ENCODE peak calls at places on chromosomes 3 and 15, in ten cellular contexts. One of them, this sample, is unnamed.

GRCh38 chr3:42511196-42511595 is 8.8 kb downstream of the VIPR1 start:
- DNase-seq in body of pancreas: no peak
- DNase-seq in IMR-90: no peak
- DNase-seq in upper lobe of right lung: no peak
- DNase-seq in pancreas: no peak
- DNase-seq in suprapubic skin: no peak
- DNase-seq in stomach: no peak
- DNase-seq in lower lobe of right lung: no peak
- DNase-seq in MG63: no peak
- DNase-seq in heart left ventricle: no peak
- DNase-seq in this sample: no peak

GRCh38 chr3:156682963-156683362 is 8.6 kb downstream of the TIPARP start:
- DNase-seq in pancreas: no peak
- DNase-seq in MG63: no peak
- DNase-seq in upper lobe of right lung: no peak
- DNase-seq in body of pancreas: no peak
- DNase-seq in heart left ventricle: no peak
- DNase-seq in lower lobe of right lung: no peak
- DNase-seq in stomach: no peak
- DNase-seq in IMR-90: no peak
- DNase-seq in suprapubic skin: no peak
- DNase-seq in this sample: no peak

GRCh38 chr3:135759651-135760050 is 205.9 kb upstream of the PPP2R3A start:
- DNase-seq in stomach: no peak
- DNase-seq in IMR-90: no peak
- DNase-seq in heart left ventricle: no peak
- DNase-seq in upper lobe of right lung: no peak
- DNase-seq in pancreas: no peak
- DNase-seq in MG63: no peak
- DNase-seq in body of pancreas: no peak
- DNase-seq in lower lobe of right lung: no peak
- DNase-seq in suprapubic skin: no peak
- DNase-seq in this sample: no peak

GRCh38 chr3:149424921-149425320 is 47.5 kb upstream of the TM4SF1 start:
- DNase-seq in MG63: no peak
- DNase-seq in pancreas: no peak
- DNase-seq in stomach: no peak
- DNase-seq in suprapubic skin: no peak
- DNase-seq in body of pancreas: no peak
- DNase-seq in upper lobe of right lung: no peak
- DNase-seq in heart left ventricle: no peak
- DNase-seq in IMR-90: no peak
- DNase-seq in lower lobe of right lung: no peak
- DNase-seq in this sample: no peak

GRCh38 chr15:97521894-97522293 is 438.6 kb upstream of the ARRDC4 start:
- DNase-seq in pancreas: peak; percentile 4
- DNase-seq in lower lobe of right lung: no peak
- DNase-seq in body of pancreas: peak; percentile 13
- DNase-seq in MG63: peak; percentile 44
- DNase-seq in IMR-90: no peak
- DNase-seq in suprapubic skin: no peak
- DNase-seq in upper lobe of right lung: no peak
- DNase-seq in heart left ventricle: peak; percentile 83
- DNase-seq in stomach: no peak
- DNase-seq in this sample: no peak

GRCh38 chr15:72835289-72835890 is 51.8 kb upstream of the ADPGK start:
- DNase-seq in upper lobe of right lung: no peak
- DNase-seq in MG63: no peak
- DNase-seq in body of pancreas: no peak
- DNase-seq in suprapubic skin: no peak
- DNase-seq in lower lobe of right lung: no peak
- DNase-seq in IMR-90: no peak
- DNase-seq in pancreas: no peak
- DNase-seq in stomach: no peak
- DNase-seq in heart left ventricle: no peak
- DNase-seq in this sample: peak; percentile 69

GRCh38 chr3:76900571-76900970 is 139.3 kb upstream of the ROBO2 start:
- DNase-seq in IMR-90: peak; percentile 1
- DNase-seq in pancreas: no peak
- DNase-seq in heart left ventricle: no peak
- DNase-seq in lower lobe of right lung: no peak
- DNase-seq in upper lobe of right lung: no peak
- DNase-seq in stomach: no peak
- DNase-seq in MG63: no peak
- DNase-seq in suprapubic skin: no peak
- DNase-seq in body of pancreas: no peak
- DNase-seq in this sample: no peak

GRCh38 chr15:101045236-101045646 is 126.1 kb downstream of the LRRK1 start:
- DNase-seq in suprapubic skin: peak; percentile 6
- DNase-seq in IMR-90: peak; percentile 47
- DNase-seq in MG63: no peak
- DNase-seq in pancreas: no peak
- DNase-seq in lower lobe of right lung: peak; percentile 21
- DNase-seq in body of pancreas: no peak
- DNase-seq in upper lobe of right lung: peak; percentile 48
- DNase-seq in stomach: peak; percentile 15
- DNase-seq in heart left ventricle: peak; percentile 47
- DNase-seq in this sample: peak; percentile 19

GRCh38 chr3:159273608-159274007 is 471.8 kb downstream of the MFSD1 start:
- DNase-seq in body of pancreas: no peak
- DNase-seq in lower lobe of right lung: no peak
- DNase-seq in upper lobe of right lung: no peak
- DNase-seq in MG63: peak; percentile 36
- DNase-seq in IMR-90: peak; percentile 43
- DNase-seq in heart left ventricle: peak; percentile 52
- DNase-seq in suprapubic skin: no peak
- DNase-seq in pancreas: no peak
- DNase-seq in stomach: no peak
- DNase-seq in this sample: peak; percentile 11

GRCh38 chr3:10398341-10398740 is 77.4 kb upstream of the SEC13 start:
- DNase-seq in upper lobe of right lung: no peak
- DNase-seq in stomach: no peak
- DNase-seq in lower lobe of right lung: no peak
- DNase-seq in MG63: no peak
- DNase-seq in body of pancreas: no peak
- DNase-seq in pancreas: no peak
- DNase-seq in IMR-90: no peak
- DNase-seq in heart left ventricle: no peak
- DNase-seq in suprapubic skin: no peak
- DNase-seq in this sample: no peak

GRCh38 chr15:71003314-71003713 is 110.7 kb downstream of the LRRC49 start:
- DNase-seq in pancreas: no peak
- DNase-seq in body of pancreas: no peak
- DNase-seq in stomach: no peak
- DNase-seq in lower lobe of right lung: no peak
- DNase-seq in heart left ventricle: no peak
- DNase-seq in IMR-90: peak; percentile 62
- DNase-seq in suprapubic skin: no peak
- DNase-seq in MG63: no peak
- DNase-seq in upper lobe of right lung: no peak
- DNase-seq in this sample: no peak

GRCh38 chr15:43702701-43703433 is 9.2 kb downstream of the CKMT1A start:
- DNase-seq in IMR-90: no peak
- DNase-seq in upper lobe of right lung: no peak
- DNase-seq in lower lobe of right lung: no peak
- DNase-seq in stomach: no peak
- DNase-seq in pancreas: no peak
- DNase-seq in heart left ventricle: no peak
- DNase-seq in MG63: no peak
- DNase-seq in body of pancreas: no peak
- DNase-seq in suprapubic skin: no peak
- DNase-seq in this sample: no peak

GRCh38 chr3:52649461-52650210 is 36.1 kb downstream of the PBRM1 start:
- DNase-seq in lower lobe of right lung: no peak
- DNase-seq in pancreas: no peak
- DNase-seq in stomach: no peak
- DNase-seq in IMR-90: peak; percentile 70
- DNase-seq in upper lobe of right lung: no peak
- DNase-seq in heart left ventricle: no peak
- DNase-seq in suprapubic skin: no peak
- DNase-seq in MG63: peak; percentile 4
- DNase-seq in body of pancreas: no peak
- DNase-seq in this sample: no peak

GRCh38 chr3:52650437-52650836 is 35.3 kb downstream of the PBRM1 start:
- DNase-seq in upper lobe of right lung: no peak
- DNase-seq in lower lobe of right lung: no peak
- DNase-seq in body of pancreas: no peak
- DNase-seq in heart left ventricle: no peak
- DNase-seq in pancreas: no peak
- DNase-seq in suprapubic skin: no peak
- DNase-seq in IMR-90: peak; percentile 31
- DNase-seq in stomach: no peak
- DNase-seq in MG63: no peak
- DNase-seq in this sample: no peak

GRCh38 chr3:52655895-52656294 is 29.8 kb downstream of the PBRM1 start:
- DNase-seq in suprapubic skin: no peak
- DNase-seq in stomach: no peak
- DNase-seq in pancreas: no peak
- DNase-seq in IMR-90: no peak
- DNase-seq in heart left ventricle: no peak
- DNase-seq in lower lobe of right lung: no peak
- DNase-seq in MG63: no peak
- DNase-seq in body of pancreas: no peak
- DNase-seq in upper lobe of right lung: no peak
- DNase-seq in this sample: no peak

GRCh38 chr3:52651592-52651991 is 34.1 kb downstream of the PBRM1 start:
- DNase-seq in suprapubic skin: no peak
- DNase-seq in stomach: no peak
- DNase-seq in heart left ventricle: no peak
- DNase-seq in IMR-90: no peak
- DNase-seq in lower lobe of right lung: no peak
- DNase-seq in MG63: no peak
- DNase-seq in pancreas: no peak
- DNase-seq in body of pancreas: no peak
- DNase-seq in upper lobe of right lung: no peak
- DNase-seq in this sample: no peak
- H3K36me3 ChIP-seq in suprapubic skin: peaks cover 94% of the 10 kb centered on the region
- H3K36me3 ChIP-seq in stomach: peaks cover 97% of the 10 kb centered on the region
- H3K36me3 ChIP-seq in heart left ventricle: peaks cover 100% of the 10 kb centered on the region
- H3K36me3 ChIP-seq in IMR-90: peaks cover 45% of the 10 kb centered on the region
- H3K36me3 ChIP-seq in lower lobe of right lung: peaks cover 100% of the 10 kb centered on the region
- H3K36me3 ChIP-seq in MG63: peaks cover 39% of the 10 kb centered on the region
- H3K36me3 ChIP-seq in pancreas: peaks cover 12% of the 10 kb centered on the region
- H3K36me3 ChIP-seq in body of pancreas: peaks cover 4% of the 10 kb centered on the region
- H3K36me3 ChIP-seq in upper lobe of right lung: peaks cover 96% of the 10 kb centered on the region
- H3K36me3 ChIP-seq in this sample: peaks cover 5% of the 10 kb centered on the region

DNA sequence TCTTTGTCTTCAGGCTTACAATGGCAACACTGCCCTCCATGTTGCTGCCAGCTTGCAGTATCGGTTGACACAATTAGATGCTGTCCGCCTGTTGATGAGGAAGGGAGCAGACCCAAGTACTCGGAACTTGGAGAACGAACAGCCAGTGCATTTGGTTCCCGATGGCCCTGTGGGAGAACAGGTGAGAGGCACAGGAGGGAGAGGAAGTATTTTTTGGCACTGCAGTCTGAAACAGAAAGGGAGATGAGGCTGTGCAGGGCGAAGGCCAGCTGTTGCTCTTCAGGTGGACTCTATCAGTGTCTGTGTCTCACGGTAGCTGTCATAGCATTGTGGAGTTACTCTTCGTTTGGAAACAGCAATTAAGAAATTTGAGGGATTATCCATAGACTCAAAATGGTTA is 8.0 kb downstream of the NFKBIZ start:
- DNase-seq in body of pancreas: no peak
- DNase-seq in stomach: no peak
- DNase-seq in IMR-90: no peak
- DNase-seq in heart left ventricle: no peak
- DNase-seq in MG63: no peak
- DNase-seq in lower lobe of right lung: no peak
- DNase-seq in suprapubic skin: no peak
- DNase-seq in upper lobe of right lung: no peak
- DNase-seq in pancreas: no peak
- DNase-seq in this sample: no peak
- H3K36me3 ChIP-seq in body of pancreas: peaks cover 32% of the 10 kb centered on the region
- H3K36me3 ChIP-seq in stomach: peaks cover 99% of the 10 kb centered on the region
- H3K36me3 ChIP-seq in IMR-90: peaks cover 60% of the 10 kb centered on the region
- H3K36me3 ChIP-seq in heart left ventricle: peaks cover 100% of the 10 kb centered on the region
- H3K36me3 ChIP-seq in MG63: peaks cover 99% of the 10 kb centered on the region
- H3K36me3 ChIP-seq in lower lobe of right lung: peaks cover 100% of the 10 kb centered on the region
- H3K36me3 ChIP-seq in suprapubic skin: peaks cover 97% of the 10 kb centered on the region
- H3K36me3 ChIP-seq in upper lobe of right lung: peaks cover 92% of the 10 kb centered on the region
- H3K36me3 ChIP-seq in pancreas: peaks cover 65% of the 10 kb centered on the region
- H3K36me3 ChIP-seq in this sample: peaks cover 49% of the 10 kb centered on the region

GRCh38 chr15:85530079-85530478 is 149.7 kb downstream of the AKAP13 start:
- DNase-seq in IMR-90: no peak
- DNase-seq in suprapubic skin: no peak
- DNase-seq in heart left ventricle: no peak
- DNase-seq in MG63: no peak
- DNase-seq in stomach: no peak
- DNase-seq in body of pancreas: no peak
- DNase-seq in lower lobe of right lung: no peak
- DNase-seq in pancreas: no peak
- DNase-seq in upper lobe of right lung: no peak
- DNase-seq in this sample: no peak
- H3K36me3 ChIP-seq in IMR-90: peaks cover 6% of the 10 kb centered on the region
- H3K36me3 ChIP-seq in suprapubic skin: peaks cover 4% of the 10 kb centered on the region
- H3K36me3 ChIP-seq in heart left ventricle: peaks cover 20% of the 10 kb centered on the region
- H3K36me3 ChIP-seq in MG63: peaks cover 6% of the 10 kb centered on the region
- H3K36me3 ChIP-seq in stomach: no peaks in the 10 kb centered on the region
- H3K36me3 ChIP-seq in body of pancreas: no peaks in the 10 kb centered on the region
- H3K36me3 ChIP-seq in lower lobe of right lung: no peaks in the 10 kb centered on the region
- H3K36me3 ChIP-seq in pancreas: no peaks in the 10 kb centered on the region
- H3K36me3 ChIP-seq in upper lobe of right lung: peaks cover 10% of the 10 kb centered on the region
- H3K36me3 ChIP-seq in this sample: no peaks in the 10 kb centered on the region

GRCh38 chr3:133965906-133966305 is 63.8 kb downstream of the SLCO2A1 start:
- DNase-seq in stomach: no peak
- DNase-seq in body of pancreas: no peak
- DNase-seq in upper lobe of right lung: no peak
- DNase-seq in pancreas: no peak
- DNase-seq in heart left ventricle: no peak
- DNase-seq in IMR-90: no peak
- DNase-seq in lower lobe of right lung: no peak
- DNase-seq in MG63: no peak
- DNase-seq in suprapubic skin: no peak
- DNase-seq in this sample: no peak

GRCh38 chr3:133965033-133965570 is 64.6 kb downstream of the SLCO2A1 start:
- DNase-seq in lower lobe of right lung: no peak
- DNase-seq in heart left ventricle: no peak
- DNase-seq in pancreas: no peak
- DNase-seq in MG63: peak; percentile 65
- DNase-seq in IMR-90: peak; percentile 31
- DNase-seq in body of pancreas: no peak
- DNase-seq in suprapubic skin: no peak
- DNase-seq in stomach: no peak
- DNase-seq in upper lobe of right lung: no peak
- DNase-seq in this sample: no peak

GRCh38 chr3:133963657-133964396 is 65.9 kb downstream of the SLCO2A1 start:
- DNase-seq in lower lobe of right lung: no peak
- DNase-seq in MG63: no peak
- DNase-seq in pancreas: no peak
- DNase-seq in IMR-90: no peak
- DNase-seq in heart left ventricle: no peak
- DNase-seq in stomach: no peak
- DNase-seq in upper lobe of right lung: no peak
- DNase-seq in suprapubic skin: no peak
- DNase-seq in body of pancreas: no peak
- DNase-seq in this sample: no peak

GRCh38 chr3:133964547-133964946 is 65.2 kb downstream of the SLCO2A1 start:
- DNase-seq in lower lobe of right lung: no peak
- DNase-seq in upper lobe of right lung: no peak
- DNase-seq in heart left ventricle: no peak
- DNase-seq in MG63: peak; percentile 47
- DNase-seq in IMR-90: no peak
- DNase-seq in stomach: no peak
- DNase-seq in pancreas: no peak
- DNase-seq in body of pancreas: no peak
- DNase-seq in suprapubic skin: no peak
- DNase-seq in this sample: peak; percentile 68

GRCh38 chr3:133962879-133963278 is 66.8 kb downstream of the SLCO2A1 start:
- DNase-seq in suprapubic skin: no peak
- DNase-seq in MG63: peak; percentile 73
- DNase-seq in lower lobe of right lung: no peak
- DNase-seq in stomach: no peak
- DNase-seq in pancreas: no peak
- DNase-seq in body of pancreas: no peak
- DNase-seq in IMR-90: peak; percentile 79
- DNase-seq in upper lobe of right lung: no peak
- DNase-seq in heart left ventricle: no peak
- DNase-seq in this sample: no peak
- H3K36me3 ChIP-seq in suprapubic skin: no peaks in the 10 kb centered on the region
- H3K36me3 ChIP-seq in MG63: no peaks in the 10 kb centered on the region
- H3K36me3 ChIP-seq in lower lobe of right lung: no peaks in the 10 kb centered on the region
- H3K36me3 ChIP-seq in stomach: no peaks in the 10 kb centered on the region
- H3K36me3 ChIP-seq in pancreas: no peaks in the 10 kb centered on the region
- H3K36me3 ChIP-seq in body of pancreas: no peaks in the 10 kb centered on the region
- H3K36me3 ChIP-seq in IMR-90: no peaks in the 10 kb centered on the region
- H3K36me3 ChIP-seq in upper lobe of right lung: no peaks in the 10 kb centered on the region
- H3K36me3 ChIP-seq in heart left ventricle: no peaks in the 10 kb centered on the region
- H3K36me3 ChIP-seq in this sample: no peaks in the 10 kb centered on the region

This sample was measured in H7.